ENCODE peak calls at places on chromosome 12, in six cellular contexts. One of them, this sample, is unnamed.

GRCh38 chr12:110266980-110267620 is 13.9 kb upstream of the ATP2A2 start:
- DNase-seq in neuronal stem cell: no peak
- DNase-seq in mesendoderm: no peak
- DNase-seq in IMR-90: peak; percentile 74
- DNase-seq in mesenchymal stem cell: peak; percentile 82
- DNase-seq in H1: no peak
- DNase-seq in this sample: no peak

GRCh38 chr12:130765186-130765659 is 49.1 kb upstream of the RIMBP2 start:
- DNase-seq in neuronal stem cell: no peak
- DNase-seq in mesendoderm: peak; percentile 78
- DNase-seq in IMR-90: peak; percentile 15
- DNase-seq in mesenchymal stem cell: peak; percentile 60
- DNase-seq in H1: no peak
- DNase-seq in this sample: peak; percentile 6

GRCh38 chr12:47725893-47726292 is 603 bp upstream of the ENDOU start:
- DNase-seq in neuronal stem cell: no peak
- DNase-seq in mesendoderm: no peak
- DNase-seq in IMR-90: peak; percentile 89
- DNase-seq in mesenchymal stem cell: peak; percentile 47
- DNase-seq in H1: no peak
- DNase-seq in this sample: peak; percentile 39

GRCh38 chr12:127308148-127308547 is 958.8 kb upstream of the TMEM132C start:
- DNase-seq in neuronal stem cell: no peak
- DNase-seq in mesendoderm: no peak
- DNase-seq in IMR-90: no peak
- DNase-seq in mesenchymal stem cell: no peak
- DNase-seq in H1: no peak
- DNase-seq in this sample: no peak

GRCh38 chr12:109706747-109707469 is 6.7 kb upstream of the FAM222A start:
- DNase-seq in neuronal stem cell: no peak
- DNase-seq in mesendoderm: no peak
- DNase-seq in IMR-90: no peak
- DNase-seq in mesenchymal stem cell: no peak
- DNase-seq in H1: no peak
- DNase-seq in this sample: no peak

GRCh38 chr12:48105321-48105866 is 485 bp downstream of the SENP1 start:
- DNase-seq in neuronal stem cell: no peak
- DNase-seq in mesendoderm: no peak
- DNase-seq in IMR-90: peak; percentile 30
- DNase-seq in mesenchymal stem cell: no peak
- DNase-seq in H1: no peak
- DNase-seq in this sample: peak; percentile 19

GRCh38 chr12:52614381-52615207 is 3.8 kb downstream of the KRT73 start:
- DNase-seq in neuronal stem cell: no peak
- DNase-seq in mesendoderm: no peak
- DNase-seq in IMR-90: no peak
- DNase-seq in mesenchymal stem cell: no peak
- DNase-seq in H1: no peak
- DNase-seq in this sample: no peak

GRCh38 chr12:40146800-40147797 is 41.2 kb upstream of the SLC2A13 start:
- DNase-seq in neuronal stem cell: no peak
- DNase-seq in mesendoderm: no peak
- DNase-seq in IMR-90: no peak
- DNase-seq in mesenchymal stem cell: no peak
- DNase-seq in H1: no peak
- DNase-seq in this sample: no peak

GRCh38 chr12:67981236-67982164 is 7.7 kb upstream of the IFNG-AS1 start:
- DNase-seq in neuronal stem cell: no peak
- DNase-seq in mesendoderm: peak; percentile 78
- DNase-seq in IMR-90: peak; percentile 89
- DNase-seq in mesenchymal stem cell: peak; percentile 70
- DNase-seq in H1: no peak
- DNase-seq in this sample: peak; percentile 58

GRCh38 chr12:67161322-67161918 is 107.7 kb upstream of the CAND1 start:
- DNase-seq in neuronal stem cell: no peak
- DNase-seq in mesendoderm: peak; percentile 54
- DNase-seq in IMR-90: peak; percentile 39
- DNase-seq in mesenchymal stem cell: peak; percentile 33
- DNase-seq in H1: no peak
- DNase-seq in this sample: peak; percentile 70

GRCh38 chr12:46494424-46494823 is 121.9 kb upstream of the SLC38A2 start:
- DNase-seq in neuronal stem cell: peak; percentile 29
- DNase-seq in mesendoderm: peak; percentile 95
- DNase-seq in IMR-90: peak; percentile 85
- DNase-seq in mesenchymal stem cell: peak; percentile 58
- DNase-seq in H1: peak; percentile 25
- DNase-seq in this sample: no peak

DNA sequence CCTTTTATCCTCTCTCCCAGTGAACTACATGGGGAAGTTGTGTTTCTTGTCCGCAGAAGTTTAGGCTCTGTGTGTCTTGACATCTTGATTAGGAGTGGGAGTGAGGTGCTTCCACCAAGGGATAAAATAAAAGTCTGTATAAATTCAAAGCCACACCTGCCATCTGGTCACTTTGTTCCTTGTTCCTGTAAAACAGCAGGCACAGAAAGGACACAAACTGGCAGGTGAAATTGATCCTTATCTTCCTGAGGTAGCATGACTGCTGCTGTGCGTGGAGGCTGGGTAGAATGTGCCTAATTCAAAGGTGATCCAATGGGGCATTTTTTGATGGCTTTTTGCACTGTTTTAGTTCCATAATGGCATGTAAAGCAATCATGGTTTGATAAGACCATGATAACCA is 104.3 kb upstream of the KITLG start:
- DNase-seq in neuronal stem cell: no peak
- DNase-seq in mesendoderm: no peak
- DNase-seq in IMR-90: no peak
- DNase-seq in mesenchymal stem cell: no peak
- DNase-seq in H1: no peak
- DNase-seq in this sample: no peak
- H4K8ac ChIP-seq in neuronal stem cell: no peak overlapping the region
- H4K8ac ChIP-seq in mesendoderm: no peak overlapping the region
- H4K8ac ChIP-seq in IMR-90: no peak overlapping the region
- H4K8ac ChIP-seq in mesenchymal stem cell: no peak overlapping the region
- H4K8ac ChIP-seq in H1: no peak overlapping the region
- H4K8ac ChIP-seq in this sample: no peak overlapping the region

GRCh38 chr12:8038659-8039114 is 6.2 kb downstream of the FOXJ2 start:
- DNase-seq in neuronal stem cell: peak; percentile 27
- DNase-seq in mesendoderm: peak; percentile 90
- DNase-seq in IMR-90: peak; percentile 72
- DNase-seq in mesenchymal stem cell: peak; percentile 85
- DNase-seq in H1: no peak
- DNase-seq in this sample: no peak
- H3K4me3 ChIP-seq in neuronal stem cell: peak overlapping the region; percentile 31
- H3K4me3 ChIP-seq in mesendoderm: no peak overlapping the region
- H3K4me3 ChIP-seq in IMR-90: peak overlapping the region; percentile 16
- H3K4me3 ChIP-seq in mesenchymal stem cell: no peak overlapping the region
- H3K4me3 ChIP-seq in H1: peak overlapping the region; percentile 29
- H3K4me3 ChIP-seq in this sample: no peak overlapping the region

GRCh38 chr12:2190896-2191533 is 138.2 kb downstream of the CACNA1C start:
- DNase-seq in neuronal stem cell: no peak
- DNase-seq in mesendoderm: no peak
- DNase-seq in IMR-90: no peak
- DNase-seq in mesenchymal stem cell: no peak
- DNase-seq in H1: no peak
- DNase-seq in this sample: no peak
- H4K8ac ChIP-seq in neuronal stem cell: no peak overlapping the region
- H4K8ac ChIP-seq in mesendoderm: no peak overlapping the region
- H4K8ac ChIP-seq in IMR-90: no peak overlapping the region
- H4K8ac ChIP-seq in mesenchymal stem cell: no peak overlapping the region
- H4K8ac ChIP-seq in H1: peak overlapping the region; percentile 31
- H4K8ac ChIP-seq in this sample: no peak overlapping the region

GRCh38 chr12:6215120-6215807 is 15.1 kb downstream of the CD9 start:
- DNase-seq in neuronal stem cell: no peak
- DNase-seq in mesendoderm: peak; percentile 95
- DNase-seq in IMR-90: no peak
- DNase-seq in mesenchymal stem cell: no peak
- DNase-seq in H1: peak; percentile 74
- DNase-seq in this sample: no peak
- H3K4me3 ChIP-seq in neuronal stem cell: no peak overlapping the region
- H3K4me3 ChIP-seq in mesendoderm: no peak overlapping the region
- H3K4me3 ChIP-seq in IMR-90: no peak overlapping the region
- H3K4me3 ChIP-seq in mesenchymal stem cell: no peak overlapping the region
- H3K4me3 ChIP-seq in H1: no peak overlapping the region
- H3K4me3 ChIP-seq in this sample: no peak overlapping the region

GRCh38 chr12:54684636-54685630 is 36.8 kb upstream of the DCD start:
- DNase-seq in neuronal stem cell: no peak
- DNase-seq in mesendoderm: peak; percentile 54
- DNase-seq in IMR-90: no peak
- DNase-seq in mesenchymal stem cell: no peak
- DNase-seq in H1: no peak
- DNase-seq in this sample: no peak
- H4K8ac ChIP-seq in neuronal stem cell: no peak overlapping the region
- H4K8ac ChIP-seq in mesendoderm: no peak overlapping the region
- H4K8ac ChIP-seq in IMR-90: no peak overlapping the region
- H4K8ac ChIP-seq in mesenchymal stem cell: peak overlapping the region; percentile 46
- H4K8ac ChIP-seq in H1: no peak overlapping the region
- H4K8ac ChIP-seq in this sample: no peak overlapping the region

GRCh38 chr12:113422030-113422900 is at the start of gene SDSL:
- DNase-seq in neuronal stem cell: peak; percentile 21
- DNase-seq in mesendoderm: peak; percentile 81
- DNase-seq in IMR-90: peak; percentile 80
- DNase-seq in mesenchymal stem cell: peak; percentile 86
- DNase-seq in H1: peak; percentile 29
- DNase-seq in this sample: peak; percentile 70
- H3K4me3 ChIP-seq in neuronal stem cell: peak within 1 kb of the TSS; percentile 21
- H3K4me3 ChIP-seq in mesendoderm: no peak within 1 kb of the TSS
- H3K4me3 ChIP-seq in IMR-90: peak within 1 kb of the TSS; percentile 38
- H3K4me3 ChIP-seq in mesenchymal stem cell: peak within 1 kb of the TSS; percentile 57
- H3K4me3 ChIP-seq in H1: no peak within 1 kb of the TSS
- H3K4me3 ChIP-seq in this sample: peak within 1 kb of the TSS; percentile 58